ENCODE peak calls at places on chromosomes 3 and 15, in four cellular contexts. A, F, L and G are unnamed samples.

GRCh38 chr15:49410660-49411059 is 12.4 kb upstream of the FGF7 start:
- DNase-seq in F (no peak), A (no peak), L (peak; percentile 52), G (no peak)

GRCh38 chr15:42048821-42049200 is 28.0 kb upstream of the PLA2G4E start:
- DNase-seq in F (no peak), L (no peak), A (no peak), G (no peak)

GRCh38 chr3:194872669-194872977 is 186.9 kb downstream of the FAM43A start:
- DNase-seq in F (no peak), A (no peak), L (no peak), G (no peak)

GRCh38 chr15:67690936-67691335 is 134.4 kb upstream of the SKOR1 start:
- DNase-seq in F (no peak), L (peak; percentile 59), A (no peak), G (no peak)

GRCh38 chr3:136632625-136633081 is 119.5 kb downstream of the STAG1 start:
- DNase-seq in A (no peak), L (no peak), F (no peak), G (no peak)

GRCh38 chr15:66862878-66863335 is 160.9 kb downstream of the SMAD6 start:
- DNase-seq in F (peak; percentile 45), L (peak; percentile 87), A (peak; percentile 74), G (peak; percentile 85)

GRCh38 chr15:101027273-101027901 is 108.2 kb downstream of the LRRK1 start:
- DNase-seq in A (no peak), F (no peak), L (no peak), G (no peak)

GRCh38 chr3:12187448-12188327 is 29.0 kb upstream of the TIMP4 start:
- DNase-seq in L (peak; percentile 74), A (peak; percentile 57), F (no peak), G (peak; percentile 74)

GRCh38 chr15:34038023-34038403 is 991 bp downstream of the AVEN start:
- DNase-seq in L (no peak), A (no peak), F (no peak), G (no peak)

GRCh38 chr3:183815565-183815943 is 9.8 kb downstream of the MAP6D1 start:
- DNase-seq in A (no peak), L (no peak), F (no peak), G (no peak)

GRCh38 chr3:53134631-53135232 is 4.5 kb upstream of the RFT1 start:
- DNase-seq in A (peak; percentile 61), F (peak; percentile 33), L (peak; percentile 74), G (peak; percentile 90)

GRCh38 chr15:56168394-56168793 is 75.3 kb downstream of the RFX7 start:
- DNase-seq in A (no peak), L (no peak), F (no peak), G (no peak)

GRCh38 chr15:60718661-60719069 is 239.7 kb upstream of the ICE2 start:
- DNase-seq in A (no peak), F (no peak), L (no peak), G (no peak)

GRCh38 chr3:16448691-16449090 is 64.8 kb downstream of the RFTN1 start:
- DNase-seq in L (peak; percentile 95), A (peak; percentile 30), F (no peak), G (no peak)

GRCh38 chr15:97688886-97689285 is 271.6 kb upstream of the ARRDC4 start:
- DNase-seq in F (no peak), A (no peak), L (no peak), G (no peak)